ENCODE peak calls at places on chromosomes 1 and 21, in eight cellular contexts. One of them, this sample, is unnamed.

GRCh38 chr1:206760590-206760989 is 10.0 kb upstream of the IL19 start:
- DNase-seq in kidney: no peak
- DNase-seq in spleen: no peak
- DNase-seq in Calu3: no peak
- DNase-seq in upper lobe of right lung: no peak
- DNase-seq in ascending aorta: no peak
- DNase-seq in progenitor cell of endocrine pancreas: no peak
- DNase-seq in neural crest cell: no peak
- DNase-seq in this sample: no peak

GRCh38 chr1:145879775-145880174 is 5.9 kb downstream of the ANKRD35 start:
- DNase-seq in neural crest cell: no peak
- DNase-seq in upper lobe of right lung: no peak
- DNase-seq in progenitor cell of endocrine pancreas: no peak
- DNase-seq in kidney: no peak
- DNase-seq in ascending aorta: no peak
- DNase-seq in Calu3: no peak
- DNase-seq in spleen: no peak
- DNase-seq in this sample: no peak

GRCh38 chr1:114368560-114369255 is 142.3 kb downstream of the TRIM33 start:
- DNase-seq in ascending aorta: no peak
- DNase-seq in upper lobe of right lung: no peak
- DNase-seq in progenitor cell of endocrine pancreas: no peak
- DNase-seq in kidney: no peak
- DNase-seq in spleen: no peak
- DNase-seq in Calu3: no peak
- DNase-seq in neural crest cell: no peak
- DNase-seq in this sample: no peak

GRCh38 chr1:188027613-188028012 is 1198.9 kb downstream of the PLA2G4A start:
- DNase-seq in ascending aorta: no peak
- DNase-seq in spleen: no peak
- DNase-seq in Calu3: peak
- DNase-seq in upper lobe of right lung: no peak
- DNase-seq in neural crest cell: no peak
- DNase-seq in kidney: no peak
- DNase-seq in progenitor cell of endocrine pancreas: no peak
- DNase-seq in this sample: no peak

GRCh38 chr1:207860531-207860930 is 50.4 kb downstream of the CD34 start:
- DNase-seq in upper lobe of right lung: no peak
- DNase-seq in neural crest cell: no peak
- DNase-seq in Calu3: no peak
- DNase-seq in spleen: no peak
- DNase-seq in kidney: no peak
- DNase-seq in progenitor cell of endocrine pancreas: no peak
- DNase-seq in ascending aorta: peak
- DNase-seq in this sample: no peak

GRCh38 chr21:34100789-34101188 is 27.4 kb downstream of the MRPS6 start:
- DNase-seq in ascending aorta: no peak
- DNase-seq in progenitor cell of endocrine pancreas: no peak
- DNase-seq in kidney: no peak
- DNase-seq in upper lobe of right lung: no peak
- DNase-seq in Calu3: no peak
- DNase-seq in spleen: no peak
- DNase-seq in neural crest cell: no peak
- DNase-seq in this sample: no peak

GRCh38 chr1:37556712-37557196 is at the start of gene DNALI1:
- DNase-seq in ascending aorta: peak
- DNase-seq in progenitor cell of endocrine pancreas: peak
- DNase-seq in Calu3: peak
- DNase-seq in spleen: peak
- DNase-seq in upper lobe of right lung: peak
- DNase-seq in neural crest cell: peak
- DNase-seq in kidney: peak
- DNase-seq in this sample: no peak

GRCh38 chr1:96510911-96511310 is 210.7 kb upstream of the PTBP2 start:
- DNase-seq in upper lobe of right lung: no peak
- DNase-seq in ascending aorta: no peak
- DNase-seq in Calu3: no peak
- DNase-seq in kidney: no peak
- DNase-seq in neural crest cell: no peak
- DNase-seq in spleen: no peak
- DNase-seq in progenitor cell of endocrine pancreas: no peak
- DNase-seq in this sample: no peak

GRCh38 chr1:56816909-56817308 is 2.3 kb downstream of the FYB2 start:
- DNase-seq in spleen: no peak
- DNase-seq in upper lobe of right lung: no peak
- DNase-seq in progenitor cell of endocrine pancreas: no peak
- DNase-seq in neural crest cell: no peak
- DNase-seq in ascending aorta: no peak
- DNase-seq in Calu3: no peak
- DNase-seq in kidney: no peak
- DNase-seq in this sample: no peak

GRCh38 chr1:247576514-247576913 is 11.6 kb upstream of the OR2G2 start:
- DNase-seq in kidney: no peak
- DNase-seq in ascending aorta: no peak
- DNase-seq in progenitor cell of endocrine pancreas: no peak
- DNase-seq in upper lobe of right lung: no peak
- DNase-seq in neural crest cell: no peak
- DNase-seq in spleen: no peak
- DNase-seq in Calu3: no peak
- DNase-seq in this sample: no peak

GRCh38 chr1:226586116-226586515 is 37.6 kb downstream of the STUM start:
- DNase-seq in neural crest cell: no peak
- DNase-seq in ascending aorta: no peak
- DNase-seq in Calu3: no peak
- DNase-seq in kidney: peak
- DNase-seq in upper lobe of right lung: no peak
- DNase-seq in progenitor cell of endocrine pancreas: no peak
- DNase-seq in spleen: peak
- DNase-seq in this sample: peak

GRCh38 chr21:37407719-37408455 is 41.3 kb downstream of the DYRK1A start:
- DNase-seq in spleen: no peak
- DNase-seq in ascending aorta: no peak
- DNase-seq in neural crest cell: no peak
- DNase-seq in Calu3: no peak
- DNase-seq in progenitor cell of endocrine pancreas: no peak
- DNase-seq in kidney: no peak
- DNase-seq in upper lobe of right lung: no peak
- DNase-seq in this sample: no peak

GRCh38 chr1:98991127-98992003 is 13.3 kb downstream of the PLPPR5 start:
- DNase-seq in neural crest cell: no peak
- DNase-seq in spleen: no peak
- DNase-seq in ascending aorta: no peak
- DNase-seq in Calu3: peak
- DNase-seq in progenitor cell of endocrine pancreas: no peak
- DNase-seq in kidney: no peak
- DNase-seq in upper lobe of right lung: no peak
- DNase-seq in this sample: no peak

GRCh38 chr1:208142632-208143390 is 101.4 kb downstream of the PLXNA2 start:
- DNase-seq in Calu3: no peak
- DNase-seq in spleen: no peak
- DNase-seq in kidney: no peak
- DNase-seq in upper lobe of right lung: no peak
- DNase-seq in ascending aorta: no peak
- DNase-seq in progenitor cell of endocrine pancreas: no peak
- DNase-seq in neural crest cell: no peak
- DNase-seq in this sample: no peak

GRCh38 chr1:41672641-41673313 is 188.3 kb upstream of the EDN2 start:
- DNase-seq in upper lobe of right lung: peak
- DNase-seq in progenitor cell of endocrine pancreas: no peak
- DNase-seq in ascending aorta: no peak
- DNase-seq in kidney: peak
- DNase-seq in spleen: peak
- DNase-seq in neural crest cell: no peak
- DNase-seq in Calu3: no peak
- DNase-seq in this sample: no peak

GRCh38 chr1:153190373-153190772 is 12.9 kb upstream of the LELP1 start:
- DNase-seq in upper lobe of right lung: no peak
- DNase-seq in neural crest cell: no peak
- DNase-seq in Calu3: peak
- DNase-seq in ascending aorta: no peak
- DNase-seq in kidney: no peak
- DNase-seq in progenitor cell of endocrine pancreas: no peak
- DNase-seq in spleen: no peak
- DNase-seq in this sample: no peak

GRCh38 chr1:228222548-228222947 is 14.7 kb downstream of the OBSCN start:
- DNase-seq in Calu3: no peak
- DNase-seq in neural crest cell: no peak
- DNase-seq in ascending aorta: no peak
- DNase-seq in upper lobe of right lung: no peak
- DNase-seq in spleen: no peak
- DNase-seq in kidney: no peak
- DNase-seq in progenitor cell of endocrine pancreas: no peak
- DNase-seq in this sample: no peak

GRCh38 chr1:52234708-52235107 is 92.8 kb downstream of the ZFYVE9 start:
- DNase-seq in spleen: no peak
- DNase-seq in neural crest cell: no peak
- DNase-seq in ascending aorta: no peak
- DNase-seq in progenitor cell of endocrine pancreas: no peak
- DNase-seq in Calu3: no peak
- DNase-seq in upper lobe of right lung: no peak
- DNase-seq in kidney: no peak
- DNase-seq in this sample: no peak

GRCh38 chr1:10788592-10789006 is 7.8 kb downstream of the CASZ1 start:
- DNase-seq in ascending aorta: peak
- DNase-seq in neural crest cell: no peak
- DNase-seq in progenitor cell of endocrine pancreas: no peak
- DNase-seq in Calu3: peak
- DNase-seq in spleen: peak
- DNase-seq in kidney: no peak
- DNase-seq in upper lobe of right lung: peak
- DNase-seq in this sample: peak
- TF ChIP-seq CTCF in ascending aorta: peak
- TF ChIP-seq CTCF in neural crest cell: peak
- TF ChIP-seq CTCF in progenitor cell of endocrine pancreas: peak
- TF ChIP-seq CTCF in Calu3: no peak
- TF ChIP-seq CTCF in spleen: peak
- TF ChIP-seq CTCF in kidney: peak
- TF ChIP-seq CTCF in upper lobe of right lung: peak
- TF ChIP-seq CTCF in this sample: peak

DNA sequence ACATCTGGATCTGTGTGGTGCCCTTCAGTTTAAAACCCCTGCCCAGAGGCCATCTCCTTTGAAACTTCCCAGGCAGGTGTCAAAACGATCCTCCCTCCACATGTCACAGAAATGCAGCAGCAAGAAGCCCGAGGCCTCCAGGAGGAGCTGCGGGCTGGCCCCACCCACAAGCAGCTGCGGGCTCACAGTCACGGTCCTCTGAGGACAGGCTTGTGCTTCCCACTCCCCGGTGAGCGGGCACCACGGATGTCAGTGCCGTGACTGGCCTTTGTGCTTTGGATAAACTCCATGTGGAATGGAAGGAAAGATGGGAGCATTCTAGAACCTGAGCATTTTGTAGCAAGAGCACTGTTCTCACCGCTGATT is 65.8 kb downstream of the SIK1 start:
- DNase-seq in Calu3: no peak
- DNase-seq in ascending aorta: no peak
- DNase-seq in upper lobe of right lung: no peak
- DNase-seq in neural crest cell: no peak
- DNase-seq in progenitor cell of endocrine pancreas: no peak
- DNase-seq in kidney: no peak
- DNase-seq in spleen: no peak
- DNase-seq in this sample: no peak
- TF ChIP-seq CTCF in Calu3: no peak
- TF ChIP-seq CTCF in ascending aorta: no peak
- TF ChIP-seq CTCF in upper lobe of right lung: no peak
- TF ChIP-seq CTCF in neural crest cell: no peak
- TF ChIP-seq CTCF in progenitor cell of endocrine pancreas: no peak
- TF ChIP-seq CTCF in kidney: no peak
- TF ChIP-seq CTCF in spleen: no peak
- TF ChIP-seq CTCF in this sample: no peak

DNA sequence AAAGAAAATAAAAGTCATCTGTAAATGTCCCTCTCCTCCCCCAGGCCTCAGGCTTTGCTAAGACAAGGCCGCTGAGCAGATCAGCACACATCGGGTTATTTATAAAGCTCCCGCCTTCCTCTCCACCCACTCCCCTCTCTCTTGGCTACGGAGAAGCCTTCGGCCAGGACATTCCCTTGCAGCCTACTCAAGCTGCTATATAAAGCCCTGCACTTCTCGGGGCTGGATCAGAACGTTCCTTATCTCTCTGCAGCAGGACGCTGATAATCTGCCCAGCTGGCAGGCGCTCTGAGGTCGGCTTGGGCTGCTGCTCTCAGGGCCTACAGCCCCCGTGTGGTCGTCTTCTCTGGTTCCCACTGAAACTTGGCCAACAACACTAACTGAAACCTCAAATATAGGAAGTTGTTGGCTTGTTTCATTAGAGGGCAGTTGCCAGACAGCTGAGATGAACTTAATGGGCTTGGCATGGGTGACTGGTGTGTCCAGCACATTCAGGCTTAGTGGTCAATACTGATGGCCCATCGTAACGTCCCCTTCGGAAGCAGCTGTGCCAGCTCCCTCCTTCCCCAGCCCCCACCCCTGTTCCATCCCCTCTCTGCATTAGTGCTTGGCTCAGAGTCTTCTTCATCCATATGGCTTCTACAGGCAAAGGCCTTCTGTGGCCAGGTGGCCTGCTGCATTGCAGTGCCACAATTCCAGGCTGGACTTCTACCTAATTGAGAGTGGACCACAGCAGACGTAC is 64.6 kb downstream of the IER5 start:
- DNase-seq in ascending aorta: peak
- DNase-seq in spleen: peak
- DNase-seq in upper lobe of right lung: peak
- DNase-seq in neural crest cell: no peak
- DNase-seq in kidney: peak
- DNase-seq in progenitor cell of endocrine pancreas: no peak
- DNase-seq in Calu3: no peak
- DNase-seq in this sample: no peak
- TF ChIP-seq CTCF in ascending aorta: peak
- TF ChIP-seq CTCF in spleen: peak
- TF ChIP-seq CTCF in upper lobe of right lung: peak
- TF ChIP-seq CTCF in neural crest cell: peak
- TF ChIP-seq CTCF in kidney: no peak
- TF ChIP-seq CTCF in progenitor cell of endocrine pancreas: peak
- TF ChIP-seq CTCF in Calu3: no peak
- TF ChIP-seq CTCF in this sample: peak

GRCh38 chr1:211578640-211579433 is at the start of gene SLC30A1:
- DNase-seq in upper lobe of right lung: peak
- DNase-seq in Calu3: peak
- DNase-seq in ascending aorta: peak
- DNase-seq in progenitor cell of endocrine pancreas: peak
- DNase-seq in spleen: peak
- DNase-seq in kidney: peak
- DNase-seq in neural crest cell: peak
- DNase-seq in this sample: peak

GRCh38 chr1:211581521-211581920 is 2.6 kb upstream of the SLC30A1 start:
- DNase-seq in progenitor cell of endocrine pancreas: no peak
- DNase-seq in Calu3: no peak
- DNase-seq in neural crest cell: no peak
- DNase-seq in upper lobe of right lung: no peak
- DNase-seq in spleen: no peak
- DNase-seq in ascending aorta: peak
- DNase-seq in kidney: no peak
- DNase-seq in this sample: no peak

GRCh38 chr1:211577826-211578639 is 928 bp downstream of the SLC30A1 start:
- DNase-seq in kidney: peak
- DNase-seq in upper lobe of right lung: peak
- DNase-seq in Calu3: peak
- DNase-seq in ascending aorta: peak
- DNase-seq in neural crest cell: peak
- DNase-seq in progenitor cell of endocrine pancreas: peak
- DNase-seq in spleen: peak
- DNase-seq in this sample: no peak

GRCh38 chr1:211580303-211580687 is 1.3 kb upstream of the SLC30A1 start:
- DNase-seq in spleen: no peak
- DNase-seq in kidney: no peak
- DNase-seq in progenitor cell of endocrine pancreas: no peak
- DNase-seq in neural crest cell: no peak
- DNase-seq in Calu3: no peak
- DNase-seq in upper lobe of right lung: no peak
- DNase-seq in ascending aorta: no peak
- DNase-seq in this sample: no peak

GRCh38 chr1:211579434-211580302 is 707 bp upstream of the SLC30A1 start:
- DNase-seq in ascending aorta: peak
- DNase-seq in progenitor cell of endocrine pancreas: no peak
- DNase-seq in spleen: peak
- DNase-seq in kidney: peak
- DNase-seq in neural crest cell: peak
- DNase-seq in Calu3: peak
- DNase-seq in upper lobe of right lung: peak
- DNase-seq in this sample: peak
- TF ChIP-seq CTCF in ascending aorta: no peak
- TF ChIP-seq CTCF in progenitor cell of endocrine pancreas: no peak
- TF ChIP-seq CTCF in spleen: no peak
- TF ChIP-seq CTCF in kidney: no peak
- TF ChIP-seq CTCF in neural crest cell: no peak
- TF ChIP-seq CTCF in Calu3: no peak
- TF ChIP-seq CTCF in upper lobe of right lung: no peak
- TF ChIP-seq CTCF in this sample: no peak

This sample was measured in chondrocyte.